ENCODE peak calls at places on chromosomes 2 and 18, in four cellular contexts. U is A549, H is pancreas, E is OCI-LY7. V is an unnamed sample.

GRCh38 chr18:2884706-2885285 is 38.0 kb downstream of the EMILIN2 start:
- DNase-seq in U (no peak), H (no peak), E (no peak), V (no peak)

GRCh38 chr2:15780912-15781574 is 159.3 kb upstream of the MYCN start:
- DNase-seq in U (peak; percentile 25), H (no peak), E (no peak), V (no peak)

GRCh38 chr2:220619525-220620267 is 952.4 kb downstream of the EPHA4 start:
- DNase-seq in U (peak; percentile 21), H (no peak), E (no peak), V (peak; percentile 16)

GRCh38 chr2:112693596-112693995 is 27.2 kb upstream of the NT5DC4 start:
- DNase-seq in U (no peak), H (no peak), E (no peak), V (no peak)

GRCh38 chr2:232030229-232030628 is 68.7 kb downstream of the DIS3L2 start:
- DNase-seq in U (no peak), H (no peak), E (no peak), V (no peak)

GRCh38 chr2:105843797-105844374 is 99.2 kb downstream of the NCK2 start:
- DNase-seq in U (no peak), H (no peak), E (no peak), V (no peak)

GRCh38 chr18:36127866-36128845 is 984 bp downstream of the SLC39A6 start:
- DNase-seq in U (no peak), H (no peak), E (no peak), V (peak; percentile 65)

GRCh38 chr2:23137161-23137560 is 247.8 kb upstream of the KLHL29 start:
- DNase-seq in U (no peak), H (no peak), E (no peak), V (no peak)

GRCh38 chr18:74898965-74899364 is 301.3 kb downstream of the ZNF407 start:
- DNase-seq in U (no peak), H (no peak), E (no peak), V (peak; percentile 46)

GRCh38 chr2:55431982-55432627 is 12.4 kb upstream of the CCDC88A start:
- DNase-seq in U (peak; percentile 27), H (no peak), E (peak; percentile 69), V (peak; percentile 70)

GRCh38 chr18:79965119-79965902 is 868 bp downstream of the HSBP1L1 start:
- DNase-seq in U (peak; percentile 44), H (no peak), E (no peak), V (peak; percentile 82)

GRCh38 chr2:42840141-42840540 is 47.8 kb upstream of the HAAO start:
- DNase-seq in U (no peak), H (no peak), E (no peak), V (peak; percentile 32)

GRCh38 chr2:188798159-188798558 is 176.0 kb upstream of the COL3A1 start:
- DNase-seq in U (no peak), H (no peak), E (no peak), V (peak; percentile 68)

GRCh38 chr2:232689152-232689910 is 7.8 kb upstream of the GIGYF2 start:
- DNase-seq in U (no peak), H (peak; percentile 74), E (no peak), V (no peak)

GRCh38 chr2:42888321-42888720 is 95.9 kb upstream of the HAAO start:
- DNase-seq in U (no peak), H (no peak), E (no peak), V (peak; percentile 44)

GRCh38 chr2:240453461-240454030 is 18.1 kb downstream of the GPC1 start:
- DNase-seq in U (no peak), H (peak; percentile 77), E (no peak), V (no peak)

GRCh38 chr2:25960920-25961319 is 21.4 kb downstream of the KIF3C start:
- DNase-seq in U (no peak), H (no peak), E (no peak), V (peak; percentile 54)

GRCh38 chr18:59155140-59155539 is 15.5 kb downstream of the SEC11C start:
- DNase-seq in U (no peak), H (no peak), E (no peak), V (peak; percentile 79)

GRCh38 chr2:45199973-45200372 is 190.7 kb upstream of the SIX2 start:
- DNase-seq in U (no peak), H (no peak), E (no peak), V (peak; percentile 84)

GRCh38 chr2:173355132-173355865 is 627 bp downstream of the CDCA7 start:
- DNase-seq in U (peak; percentile 49), H (peak; percentile 78), E (peak; percentile 86), V (peak; percentile 70)

GRCh38 chr2:136126021-136126420 is 8.1 kb upstream of the CXCR4 start:
- DNase-seq in U (no peak), H (no peak), E (no peak), V (no peak)

GRCh38 chr2:136128905-136129304 is 11.0 kb upstream of the CXCR4 start:
- DNase-seq in U (no peak), H (no peak), E (no peak), V (no peak)

GRCh38 chr2:136127356-136127755 is 9.4 kb upstream of the CXCR4 start:
- DNase-seq in U (no peak), H (no peak), E (no peak), V (no peak)

GRCh38 chr2:136125226-136125625 is 7.3 kb upstream of the CXCR4 start:
- DNase-seq in U (no peak), H (no peak), E (no peak), V (no peak)

GRCh38 chr2:136126527-136126926 is 8.6 kb upstream of the CXCR4 start:
- DNase-seq in U (no peak), H (no peak), E (no peak), V (no peak)
- H3K4me1 ChIP-seq in U (no peaks in the 10 kb centered on the region), H (no peaks in the 10 kb centered on the region), E (peaks cover 100% of the 10 kb centered on the region), V (no peaks in the 10 kb centered on the region)

DNA sequence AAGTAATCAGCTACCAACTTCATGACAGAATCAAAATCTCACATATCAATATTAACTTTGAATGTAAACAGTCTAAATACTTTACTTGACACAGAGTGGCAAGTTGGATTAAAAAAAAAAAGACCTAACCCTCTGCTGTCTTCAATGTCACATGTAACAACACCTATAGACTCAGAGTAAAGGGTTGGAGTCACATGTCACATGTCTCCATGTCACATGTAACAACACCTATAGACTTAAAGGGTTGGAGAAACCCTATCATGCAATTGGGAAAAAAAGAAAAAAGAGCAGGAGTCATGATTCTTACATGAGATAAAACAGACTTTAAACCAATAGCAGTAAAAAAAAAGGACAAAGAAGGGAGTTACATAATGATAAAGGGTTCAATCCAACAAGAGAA is 665.3 kb upstream of the LRRTM1 start:
- DNase-seq in U (no peak), H (no peak), E (no peak), V (no peak)
- H3K9me3 ChIP-seq in U (peaks cover 16% of the 10 kb centered on the region), H (no peaks in the 10 kb centered on the region), E (peaks cover 10% of the 10 kb centered on the region), V (no peaks in the 10 kb centered on the region)

GRCh38 chr2:196153480-196153879 is 17.9 kb downstream of the STK17B start:
- DNase-seq in U (no peak), H (no peak), E (no peak), V (no peak)
- H3K4me1 ChIP-seq in U (no peaks in the 10 kb centered on the region), H (no peaks in the 10 kb centered on the region), E (peaks cover 38% of the 10 kb centered on the region), V (no peaks in the 10 kb centered on the region)

DNA sequence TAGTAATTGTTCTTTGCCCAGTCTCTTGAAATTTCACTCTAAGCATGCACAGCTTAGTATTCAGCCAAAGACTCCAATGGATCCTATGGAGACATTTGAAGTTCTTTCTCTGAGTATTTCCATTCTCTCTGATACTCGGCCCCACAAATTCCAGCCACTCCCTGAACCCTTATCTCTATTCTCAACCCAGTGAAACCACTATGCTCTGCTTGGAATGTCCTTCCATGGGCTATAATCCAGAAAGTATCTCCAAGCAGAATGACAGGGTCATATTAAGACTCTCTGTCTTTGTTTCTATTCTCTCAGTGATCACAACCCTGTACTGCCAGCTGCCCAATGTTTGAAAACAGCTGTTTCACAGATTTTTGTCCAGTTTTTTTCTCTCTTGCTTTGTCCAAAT is 22.0 kb downstream of the CHMP3 start:
- DNase-seq in U (no peak), H (no peak), E (no peak), V (no peak)
- H3K9me3 ChIP-seq in U (peaks cover 6% of the 10 kb centered on the region), H (no peaks in the 10 kb centered on the region), E (no peaks in the 10 kb centered on the region), V (no peaks in the 10 kb centered on the region)

DNA sequence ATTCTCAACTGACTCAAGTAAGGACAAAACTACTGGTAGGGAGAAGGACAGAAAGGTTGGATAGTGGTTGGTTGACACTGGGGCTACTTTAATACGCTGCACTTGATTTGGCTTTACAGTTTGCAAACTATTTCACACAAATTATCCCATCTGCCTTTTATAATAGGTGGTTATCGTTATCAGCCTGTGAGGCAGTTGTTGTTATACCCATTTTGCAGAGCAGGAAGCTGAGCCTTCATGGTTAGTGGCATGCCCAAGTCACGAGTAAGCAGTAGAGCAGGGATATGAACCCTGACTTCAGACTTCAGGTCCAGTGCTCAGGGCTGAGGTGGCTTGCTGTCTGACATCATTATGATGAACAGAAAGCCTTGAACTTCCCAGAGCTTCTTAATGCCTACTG is 5.3 kb downstream of the CTIF start:
- DNase-seq in U (no peak), H (no peak), E (no peak), V (no peak)
- H3K4me1 ChIP-seq in U (peaks cover 69% of the 10 kb centered on the region), H (peaks cover 7% of the 10 kb centered on the region), E (no peaks in the 10 kb centered on the region), V (peaks cover 73% of the 10 kb centered on the region)

DNA sequence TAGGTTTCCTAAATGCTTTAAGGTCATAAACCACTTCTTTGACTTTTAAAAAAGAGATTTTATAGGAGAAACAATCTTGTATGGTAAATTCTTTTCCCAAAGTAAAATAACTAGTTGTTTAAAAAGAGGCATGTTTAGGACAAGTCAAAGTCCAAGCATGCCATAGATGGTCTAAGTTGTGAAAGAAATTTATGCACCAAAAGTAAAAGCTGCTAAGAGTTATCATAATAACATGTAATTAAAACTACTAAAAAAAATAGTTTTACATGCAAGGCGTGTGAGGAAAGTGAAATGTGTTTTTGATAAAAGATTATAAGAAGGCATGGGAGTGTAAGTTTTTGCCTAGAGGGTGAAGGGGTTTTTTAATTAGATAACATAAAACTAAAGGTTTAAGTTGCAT is 22.5 kb downstream of the FAM210A start:
- DNase-seq in U (no peak), H (no peak), E (peak; percentile 59), V (peak; percentile 8)
- H3K9me3 ChIP-seq in U (peaks cover 11% of the 10 kb centered on the region), H (no peaks in the 10 kb centered on the region), E (peaks cover 71% of the 10 kb centered on the region), V (no peaks in the 10 kb centered on the region)

DNA sequence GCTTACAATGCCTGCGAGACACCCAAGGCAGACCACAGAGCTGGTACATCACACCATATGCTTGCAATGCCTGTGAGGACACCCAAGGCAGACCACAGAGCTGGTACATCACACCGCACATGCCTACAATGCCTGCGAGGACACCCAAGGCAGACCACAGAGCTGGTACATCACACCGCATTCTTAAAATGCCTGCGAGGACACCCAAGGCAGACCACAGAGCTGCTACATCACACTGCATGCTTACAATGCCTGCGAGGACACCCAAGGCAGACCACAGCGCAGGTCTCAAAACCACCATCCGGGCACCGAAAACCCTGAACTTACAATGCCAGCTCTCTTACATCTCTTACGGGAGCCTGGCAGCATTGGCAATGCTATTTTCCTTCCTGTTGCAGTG is 799.6 kb downstream of the GALR1 start:
- DNase-seq in U (no peak), H (no peak), E (no peak), V (no peak)
- H3K4me1 ChIP-seq in U (no peaks in the 10 kb centered on the region), H (no peaks in the 10 kb centered on the region), E (no peaks in the 10 kb centered on the region), V (no peaks in the 10 kb centered on the region)

GRCh38 chr18:71998547-71998946 is 545.6 kb downstream of the CBLN2 start:
- DNase-seq in U (no peak), H (no peak), E (no peak), V (no peak)
- H3K9me3 ChIP-seq in U (no peaks in the 10 kb centered on the region), H (no peaks in the 10 kb centered on the region), E (no peaks in the 10 kb centered on the region), V (no peaks in the 10 kb centered on the region)

GRCh38 chr2:64879745-64880144 is 109.5 kb upstream of the SLC1A4 start:
- DNase-seq in U (no peak), H (no peak), E (no peak), V (no peak)

GRCh38 chr2:64881037-64881492 is 108.1 kb upstream of the SLC1A4 start:
- DNase-seq in U (no peak), H (no peak), E (no peak), V (no peak)

GRCh38 chr2:64875368-64875767 is 113.8 kb upstream of the SLC1A4 start:
- DNase-seq in U (no peak), H (no peak), E (no peak), V (no peak)

GRCh38 chr2:64876137-64876647 is 113.0 kb upstream of the SLC1A4 start:
- DNase-seq in U (peak; percentile 59), H (no peak), E (no peak), V (peak; percentile 93)

GRCh38 chr2:64880193-64880951 is 108.8 kb upstream of the SLC1A4 start:
- DNase-seq in U (no peak), H (no peak), E (no peak), V (no peak)
- H3K4me1 ChIP-seq in U (peaks cover 15% of the 10 kb centered on the region), H (no peaks in the 10 kb centered on the region), E (no peaks in the 10 kb centered on the region), V (peaks cover 15% of the 10 kb centered on the region)